ENCODE peak calls at places on chromosomes 13 and 19, in six cellular contexts. One of them, this sample, is unnamed.

GRCh38 chr19:28876604-28877123 is 336.3 kb downstream of the UQCRFS1 start:
- DNase-seq in astrocyte: no peak
- DNase-seq in EH: no peak
- DNase-seq in Calu3: no peak
- DNase-seq in lower lobe of right lung: no peak
- DNase-seq in HS-27A: no peak
- DNase-seq in this sample: no peak

GRCh38 chr19:18670313-18670712 is 13.2 kb upstream of the CRTC1 start:
- DNase-seq in astrocyte: no peak
- DNase-seq in EH: no peak
- DNase-seq in lower lobe of right lung: no peak
- DNase-seq in Calu3: no peak
- DNase-seq in HS-27A: no peak
- DNase-seq in this sample: no peak

GRCh38 chr13:114315074-114315785 is 927 bp downstream of the CHAMP1 start:
- DNase-seq in EH: no peak
- DNase-seq in Calu3: no peak
- DNase-seq in lower lobe of right lung: no peak
- DNase-seq in astrocyte: no peak
- DNase-seq in HS-27A: no peak
- DNase-seq in this sample: no peak

GRCh38 chr13:77779461-77780272 is 82.2 kb downstream of the SLAIN1 start:
- DNase-seq in astrocyte: peak
- DNase-seq in HS-27A: peak
- DNase-seq in Calu3: peak
- DNase-seq in lower lobe of right lung: peak
- DNase-seq in EH: peak
- DNase-seq in this sample: no peak

GRCh38 chr13:111526922-111527321 is 206.5 kb downstream of the TEX29 start:
- DNase-seq in astrocyte: no peak
- DNase-seq in lower lobe of right lung: peak
- DNase-seq in EH: no peak
- DNase-seq in Calu3: no peak
- DNase-seq in HS-27A: no peak
- DNase-seq in this sample: no peak

GRCh38 chr19:2148482-2149135 is 2.8 kb downstream of the AP3D1 start:
- DNase-seq in lower lobe of right lung: no peak
- DNase-seq in EH: no peak
- DNase-seq in astrocyte: no peak
- DNase-seq in HS-27A: no peak
- DNase-seq in Calu3: no peak
- DNase-seq in this sample: no peak

GRCh38 chr19:39740395-39740794 is 2.6 kb upstream of the CLC start:
- DNase-seq in astrocyte: no peak
- DNase-seq in lower lobe of right lung: no peak
- DNase-seq in Calu3: no peak
- DNase-seq in HS-27A: no peak
- DNase-seq in EH: no peak
- DNase-seq in this sample: no peak

GRCh38 chr13:27810461-27810860 is 18.2 kb downstream of the GSX1 start:
- DNase-seq in Calu3: no peak
- DNase-seq in lower lobe of right lung: no peak
- DNase-seq in astrocyte: no peak
- DNase-seq in HS-27A: no peak
- DNase-seq in EH: no peak
- DNase-seq in this sample: no peak

GRCh38 chr13:21683034-21683733 is 12.3 kb downstream of the FGF9 start:
- DNase-seq in HS-27A: no peak
- DNase-seq in lower lobe of right lung: no peak
- DNase-seq in Calu3: no peak
- DNase-seq in astrocyte: peak
- DNase-seq in EH: peak
- DNase-seq in this sample: peak

GRCh38 chr13:77448689-77449088 is 86.8 kb upstream of the SCEL start:
- DNase-seq in Calu3: no peak
- DNase-seq in EH: no peak
- DNase-seq in lower lobe of right lung: peak
- DNase-seq in astrocyte: no peak
- DNase-seq in HS-27A: no peak
- DNase-seq in this sample: no peak